ENCODE peak calls at places on chromosome 21, in ten cellular contexts. V is fibroblast of mammary gland, A is epithelial cell of proximal tubule, F is omental fat pad, W is A549, T is MCF 10A, P is glutamatergic neuron, J is right lobe of liver, O is BJ, Q is Peyer's patch. H is an unnamed sample.
A peak's percentile ranks its signal among the peaks of the same experiment; 100 is the strongest.

GRCh38 chr21:20004353-20004752 is 993.9 kb upstream of the NCAM2 start:
- DNase-seq in V (no peak), A (no peak), F (no peak), W (no peak), T (no peak), P (no peak), J (no peak), O (no peak), Q (no peak), H (no peak)

GRCh38 chr21:34793471-34793870 is 124.7 kb downstream of the CLIC6 start:
- DNase-seq in V (no peak), A (no peak), F (no peak), W (no peak), T (no peak), P (no peak), J (no peak), O (no peak), Q (no peak), H (no peak)

GRCh38 chr21:35614412-35614901 is 445.9 kb downstream of the SETD4 start:
- DNase-seq in V (peak; percentile 70), A (peak; percentile 13), F (no peak), W (no peak), T (peak; percentile 88), P (no peak), J (no peak), O (no peak), Q (no peak), H (no peak)

GRCh38 chr21:43906585-43907370 is 41.8 kb downstream of the AGPAT3 start:
- DNase-seq in V (no peak), A (no peak), F (no peak), W (no peak), T (no peak), P (no peak), J (no peak), O (no peak), Q (peak; percentile 27), H (no peak)

GRCh38 chr21:44514218-44514520 is 25.8 kb downstream of the KRTAP10-1 start:
- DNase-seq in V (no peak), A (no peak), F (no peak), W (no peak), T (no peak), P (no peak), J (no peak), O (no peak), Q (no peak), H (no peak)

GRCh38 chr21:34734696-34735095 is 65.9 kb downstream of the CLIC6 start:
- DNase-seq in V (peak; percentile 28), A (no peak), F (no peak), W (no peak), T (peak; percentile 92), P (no peak), J (no peak), O (no peak), Q (no peak), H (no peak)

GRCh38 chr21:40562603-40563002 is 284.4 kb downstream of the DSCAM start:
- DNase-seq in V (no peak), A (no peak), F (no peak), W (no peak), T (no peak), P (no peak), J (no peak), O (no peak), Q (no peak), H (no peak)

GRCh38 chr21:41622831-41623548 is 115.0 kb upstream of the TMPRSS2 start:
- DNase-seq in V (peak; percentile 65), A (no peak), F (no peak), W (no peak), T (no peak), P (no peak), J (no peak), O (no peak), Q (no peak), H (no peak)

GRCh38 chr21:43921602-43921978 is 56.6 kb downstream of the AGPAT3 start:
- DNase-seq in V (no peak), A (no peak), F (no peak), W (no peak), T (no peak), P (no peak), J (no peak), O (no peak), Q (no peak), H (no peak)

GRCh38 chr21:20789696-20790095 is 208.5 kb upstream of the NCAM2 start:
- DNase-seq in V (peak; percentile 71), A (no peak), F (no peak), W (no peak), T (peak; percentile 64), P (no peak), J (no peak), O (no peak), Q (no peak), H (no peak)

GRCh38 chr21:21165063-21165645 is 166.9 kb downstream of the NCAM2 start:
- DNase-seq in V (peak; percentile 94), A (no peak), F (no peak), W (no peak), T (peak; percentile 8), P (no peak), J (no peak), O (peak; percentile 74), Q (no peak), H (no peak)

DNA sequence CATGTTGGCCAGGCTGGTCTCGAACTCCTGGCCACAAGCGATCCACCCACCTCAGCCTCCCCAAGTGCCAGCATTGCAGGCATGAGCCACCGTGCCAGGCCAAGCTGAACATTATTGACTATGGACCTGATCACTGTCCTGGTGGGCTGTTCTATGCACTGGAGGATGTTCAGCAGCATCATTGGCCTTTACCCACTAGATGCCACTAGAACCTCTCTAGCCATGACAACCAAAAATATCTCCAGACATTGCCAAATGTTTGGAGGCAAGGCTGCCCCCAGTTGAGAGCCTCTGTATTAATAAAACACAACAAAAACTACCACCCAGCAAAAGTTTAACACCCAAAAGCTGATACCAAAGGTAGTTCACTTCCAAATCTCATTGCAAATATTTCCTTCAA is 110.8 kb upstream of the SOD1 start:
- DNase-seq in V (no peak), A (no peak), F (no peak), W (no peak), T (no peak), P (no peak), J (no peak), O (no peak), Q (no peak), H (no peak)
- TF ChIP-seq CTCF in V (no peak), A (no peak), F (no peak), W (no peak), T (no peak), P (no peak), J (no peak), O (no peak), Q (no peak), H (no peak)

GRCh38 chr21:15027056-15027455 is 37.7 kb downstream of the NRIP1 start:
- DNase-seq in V (no peak), A (no peak), F (no peak), W (no peak), T (no peak), P (no peak), J (no peak), O (no peak), Q (no peak), H (no peak)

GRCh38 chr21:15023782-15024181 is 41.0 kb downstream of the NRIP1 start:
- DNase-seq in V (no peak), A (no peak), F (no peak), W (no peak), T (no peak), P (no peak), J (no peak), O (no peak), Q (no peak), H (no peak)

GRCh38 chr21:15020797-15021196 is 44.0 kb downstream of the NRIP1 start:
- DNase-seq in V (no peak), A (no peak), F (no peak), W (no peak), T (no peak), P (no peak), J (no peak), O (no peak), Q (no peak), H (no peak)

GRCh38 chr21:15026370-15026769 is 38.4 kb downstream of the NRIP1 start:
- DNase-seq in V (no peak), A (no peak), F (no peak), W (no peak), T (no peak), P (no peak), J (no peak), O (no peak), Q (no peak), H (no peak)

DNA sequence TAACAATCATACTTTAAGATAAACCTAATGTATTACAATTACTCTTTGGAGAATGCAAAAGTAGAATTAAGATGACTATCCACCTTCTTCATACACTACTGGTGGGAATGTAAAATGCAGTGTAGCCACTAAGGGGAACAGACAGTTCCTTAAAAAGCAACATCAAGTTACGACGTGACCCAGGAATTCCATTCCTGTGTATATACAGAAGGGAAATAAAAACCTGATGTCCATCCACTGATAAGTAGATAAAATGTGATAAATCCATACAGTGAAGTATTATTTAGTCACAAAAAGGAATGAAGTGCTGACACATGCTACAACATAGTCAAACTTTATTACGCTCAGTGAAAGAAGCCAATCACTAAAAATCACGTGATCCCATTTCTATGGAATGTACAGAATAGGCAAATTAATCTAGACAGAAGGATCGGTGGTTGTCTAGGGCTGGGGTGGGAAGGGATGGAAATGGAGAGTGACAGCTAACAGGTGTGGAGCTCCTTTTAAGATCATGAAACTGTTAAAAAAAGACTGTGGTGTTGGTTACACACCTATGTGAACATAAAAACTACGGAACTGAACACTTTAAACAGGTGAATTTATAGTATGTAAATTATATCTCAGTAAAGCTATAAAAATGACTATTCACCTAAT is 42.1 kb downstream of the NRIP1 start:
- DNase-seq in V (no peak), A (no peak), F (no peak), W (no peak), T (no peak), P (no peak), J (no peak), O (no peak), Q (no peak), H (no peak)
- TF ChIP-seq CTCF in V (peak; percentile 1), A (no peak), F (no peak), W (no peak), T (no peak), P (no peak), J (no peak), O (peak; percentile 29), Q (no peak), H (no peak)

DNA sequence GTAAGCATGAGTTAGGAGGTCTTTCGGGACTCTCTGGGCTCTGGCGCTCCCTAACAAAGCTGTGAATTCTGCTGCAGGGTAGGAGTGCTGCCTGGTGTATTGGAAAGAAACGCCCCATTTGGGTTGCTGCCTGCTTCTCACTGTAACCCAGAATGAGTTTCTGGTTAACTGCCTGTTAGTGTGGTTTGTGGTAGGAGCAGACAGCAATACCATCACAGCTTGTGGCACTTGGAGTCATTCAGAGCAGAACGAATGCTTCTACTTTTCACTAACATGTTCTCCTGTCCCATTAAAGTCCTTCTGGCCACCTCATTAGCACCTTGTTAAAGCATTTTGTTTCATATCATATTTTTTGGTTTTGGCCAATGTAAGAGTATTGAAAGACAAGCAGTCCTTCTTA is 18.1 kb downstream of the MAP3K7CL start:
- DNase-seq in V (peak; percentile 83), A (no peak), F (no peak), W (no peak), T (no peak), P (no peak), J (no peak), O (no peak), Q (no peak), H (no peak)
- TF ChIP-seq CTCF in V (no peak), A (no peak), F (no peak), W (no peak), T (no peak), P (no peak), J (no peak), O (no peak), Q (no peak), H (no peak)

GRCh38 chr21:37087188-37087587 is 14.1 kb downstream of the TTC3 start:
- DNase-seq in V (peak; percentile 85), A (no peak), F (no peak), W (no peak), T (peak; percentile 69), P (no peak), J (no peak), O (peak; percentile 13), Q (no peak), H (no peak)
- TF ChIP-seq CTCF in V (peak; percentile 56), A (peak; percentile 36), F (no peak), W (peak; percentile 53), T (peak; percentile 28), P (no peak), J (peak; percentile 9), O (peak; percentile 40), Q (no peak), H (peak; percentile 74)

H was measured in RWPE2.